ENCODE peak calls at places on chromosomes 12 and 14, in five cellular contexts. D, B, Q, W and V are unnamed samples.

GRCh38 chr12:6607751-6608591 is 792 bp upstream of the CHD4 start:
- DNase-seq in D (peak; percentile 71), B (peak; percentile 92), Q (peak; percentile 73), W (peak; percentile 73), V (peak; percentile 41)

GRCh38 chr14:58620011-58620410 is 17.8 kb upstream of the DACT1 start:
- DNase-seq in D (no peak), B (no peak), Q (no peak), W (no peak), V (no peak)

GRCh38 chr14:100037351-100037750 is 27.9 kb upstream of the EVL start:
- DNase-seq in D (no peak), B (no peak), Q (peak; percentile 75), W (no peak), V (no peak)

GRCh38 chr12:79183003-79183402 is 318.4 kb downstream of the SYT1 start:
- DNase-seq in D (no peak), B (no peak), Q (no peak), W (no peak), V (no peak)

GRCh38 chr12:124709722-124710656 is 142.6 kb upstream of the NCOR2 start:
- DNase-seq in D (no peak), B (no peak), Q (peak; percentile 72), W (no peak), V (peak; percentile 61)

GRCh38 chr12:77402726-77403125 is 337.4 kb upstream of the E2F7 start:
- DNase-seq in D (no peak), B (no peak), Q (peak; percentile 40), W (no peak), V (peak; percentile 54)

GRCh38 chr12:12774791-12775190 is 10.7 kb upstream of the APOLD1 start:
- DNase-seq in D (no peak), B (no peak), Q (peak; percentile 31), W (no peak), V (no peak)

GRCh38 chr14:26444745-26445144 is 153.1 kb downstream of the NOVA1 start:
- DNase-seq in D (no peak), B (no peak), Q (peak; percentile 31), W (no peak), V (peak; percentile 21)

GRCh38 chr12:52792185-52793029 is 3.5 kb downstream of the KRT3 start:
- DNase-seq in D (no peak), B (no peak), Q (no peak), W (no peak), V (no peak)

GRCh38 chr12:62724947-62725447 is 210.0 kb downstream of the PPM1H start:
- DNase-seq in D (no peak), B (no peak), Q (peak; percentile 98), W (no peak), V (peak; percentile 92)

GRCh38 chr12:2092890-2093289 is 40.1 kb downstream of the CACNA1C start:
- DNase-seq in D (no peak), B (no peak), Q (no peak), W (no peak), V (no peak)

GRCh38 chr14:43031598-43031997 is 1424.9 kb downstream of the LRFN5 start:
- DNase-seq in D (no peak), B (no peak), Q (no peak), W (no peak), V (no peak)

GRCh38 chr12:52496590-52497071 is 3.6 kb upstream of the KRT6A start:
- DNase-seq in D (no peak), B (no peak), Q (peak; percentile 95), W (no peak), V (peak; percentile 67)

GRCh38 chr12:107900588-107900987 is 126.1 kb downstream of the ASCL4 start:
- DNase-seq in D (no peak), B (no peak), Q (no peak), W (no peak), V (no peak)

GRCh38 chr12:91952916-91953315 is 192.7 kb downstream of the BTG1 start:
- DNase-seq in D (no peak), B (no peak), Q (no peak), W (no peak), V (no peak)

GRCh38 chr12:113310489-113310888 is 24.4 kb downstream of the SLC8B1 start:
- DNase-seq in D (no peak), B (peak; percentile 26), Q (peak; percentile 28), W (no peak), V (no peak)

GRCh38 chr12:88784166-88784565 is 203.9 kb upstream of the KITLG start:
- DNase-seq in D (no peak), B (no peak), Q (no peak), W (no peak), V (no peak)

GRCh38 chr12:2610358-2610757 is 184.4 kb upstream of the FKBP4 start:
- DNase-seq in D (no peak), B (no peak), Q (no peak), W (no peak), V (no peak)

GRCh38 chr12:52826611-52827498 is 7.3 kb downstream of the KRT79 start:
- DNase-seq in D (no peak), B (no peak), Q (no peak), W (no peak), V (no peak)

GRCh38 chr12:2396448-2396871 is 343.7 kb downstream of the CACNA1C start:
- DNase-seq in D (no peak), B (no peak), Q (peak; percentile 62), W (no peak), V (peak; percentile 62)

GRCh38 chr14:30874120-30874998 is at the start of gene COCH:
- DNase-seq in D (peak; percentile 88), B (peak; percentile 87), Q (no peak), W (peak; percentile 92), V (no peak)

GRCh38 chr12:3698218-3698974 is 54.5 kb downstream of the CRACR2A start:
- DNase-seq in D (no peak), B (no peak), Q (peak; percentile 97), W (no peak), V (peak; percentile 92)

GRCh38 chr12:14948672-14949071 is 10.3 kb upstream of the ERP27 start:
- DNase-seq in D (peak; percentile 66), B (peak; percentile 95), Q (peak; percentile 66), W (peak; percentile 71), V (peak; percentile 81)

GRCh38 chr12:96398422-96399080 is 1.7 kb downstream of the CDK17 start:
- DNase-seq in D (peak; percentile 21), B (peak; percentile 31), Q (peak; percentile 49), W (peak; percentile 23), V (peak; percentile 51)

GRCh38 chr12:22525426-22525825 is 18.9 kb downstream of the C2CD5 start:
- DNase-seq in D (no peak), B (no peak), Q (peak; percentile 42), W (no peak), V (peak; percentile 12)

GRCh38 chr14:89721991-89722390 is 232.5 kb downstream of the EFCAB11 start:
- DNase-seq in D (no peak), B (no peak), Q (no peak), W (no peak), V (no peak)

GRCh38 chr14:68444449-68445168 is 348.3 kb downstream of the ZFP36L1 start:
- DNase-seq in D (no peak), B (no peak), Q (peak; percentile 70), W (no peak), V (peak; percentile 83)

GRCh38 chr12:98653866-98654493 is 8.9 kb downstream of the APAF1 start:
- DNase-seq in D (peak; percentile 55), B (peak; percentile 54), Q (peak; percentile 71), W (peak; percentile 68), V (peak; percentile 68)

GRCh38 chr14:76551116-76551515 is 175.2 kb downstream of the ESRRB start:
- DNase-seq in D (no peak), B (no peak), Q (no peak), W (no peak), V (no peak)

GRCh38 chr14:76550534-76550933 is 174.6 kb downstream of the ESRRB start:
- DNase-seq in D (no peak), B (peak; percentile 28), Q (peak; percentile 1), W (no peak), V (no peak)

GRCh38 chr14:76551906-76552305 is 176.0 kb downstream of the ESRRB start:
- DNase-seq in D (no peak), B (peak; percentile 7), Q (no peak), W (no peak), V (no peak)

GRCh38 chr14:76541594-76542219 is 165.8 kb downstream of the ESRRB start:
- DNase-seq in D (no peak), B (no peak), Q (no peak), W (no peak), V (no peak)

DNA sequence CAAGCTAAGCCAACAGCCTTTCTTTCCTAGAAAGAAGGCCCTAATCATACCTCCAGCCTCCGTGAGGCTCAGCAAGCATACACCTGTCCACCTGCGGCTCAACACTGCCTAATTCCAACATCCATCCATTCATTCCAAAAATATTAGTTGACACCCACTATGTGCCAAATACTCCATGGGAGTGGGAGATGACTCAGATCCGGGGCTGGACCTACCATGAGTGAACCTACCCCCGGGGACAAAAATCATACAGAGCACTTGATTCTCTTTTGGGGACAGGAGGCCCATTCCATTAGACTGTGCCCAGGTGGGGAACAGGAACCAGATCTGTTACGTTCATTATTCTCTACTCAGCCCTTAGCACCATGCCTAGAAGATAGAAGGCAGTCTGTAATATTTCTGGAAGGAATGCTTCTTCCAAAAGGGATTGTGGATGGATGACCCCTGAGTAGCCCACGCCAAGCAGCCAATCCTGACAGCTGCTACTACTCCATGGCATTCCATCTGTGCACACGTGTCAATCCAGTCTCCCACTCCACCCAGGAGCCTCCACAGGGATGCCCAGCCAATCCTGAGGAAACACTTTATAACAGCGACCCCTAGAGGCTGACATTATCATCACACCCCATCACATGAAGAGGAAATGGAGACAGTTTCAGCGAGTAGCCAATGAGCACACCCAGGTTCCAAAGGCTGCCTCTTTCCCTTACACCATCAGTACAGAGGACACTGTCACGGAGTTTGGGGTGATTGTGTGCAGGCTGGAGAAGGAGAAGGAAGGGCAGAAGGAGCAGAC is 170.7 kb downstream of the ESRRB start:
- DNase-seq in D (peak; percentile 62), B (peak; percentile 30), Q (peak; percentile 16), W (peak; percentile 53), V (no peak)
- TF ChIP-seq CTCF in D (peak; percentile 36), B (peak; percentile 56), Q (peak; percentile 53), W (peak; percentile 25), V (peak; percentile 40)

DNA sequence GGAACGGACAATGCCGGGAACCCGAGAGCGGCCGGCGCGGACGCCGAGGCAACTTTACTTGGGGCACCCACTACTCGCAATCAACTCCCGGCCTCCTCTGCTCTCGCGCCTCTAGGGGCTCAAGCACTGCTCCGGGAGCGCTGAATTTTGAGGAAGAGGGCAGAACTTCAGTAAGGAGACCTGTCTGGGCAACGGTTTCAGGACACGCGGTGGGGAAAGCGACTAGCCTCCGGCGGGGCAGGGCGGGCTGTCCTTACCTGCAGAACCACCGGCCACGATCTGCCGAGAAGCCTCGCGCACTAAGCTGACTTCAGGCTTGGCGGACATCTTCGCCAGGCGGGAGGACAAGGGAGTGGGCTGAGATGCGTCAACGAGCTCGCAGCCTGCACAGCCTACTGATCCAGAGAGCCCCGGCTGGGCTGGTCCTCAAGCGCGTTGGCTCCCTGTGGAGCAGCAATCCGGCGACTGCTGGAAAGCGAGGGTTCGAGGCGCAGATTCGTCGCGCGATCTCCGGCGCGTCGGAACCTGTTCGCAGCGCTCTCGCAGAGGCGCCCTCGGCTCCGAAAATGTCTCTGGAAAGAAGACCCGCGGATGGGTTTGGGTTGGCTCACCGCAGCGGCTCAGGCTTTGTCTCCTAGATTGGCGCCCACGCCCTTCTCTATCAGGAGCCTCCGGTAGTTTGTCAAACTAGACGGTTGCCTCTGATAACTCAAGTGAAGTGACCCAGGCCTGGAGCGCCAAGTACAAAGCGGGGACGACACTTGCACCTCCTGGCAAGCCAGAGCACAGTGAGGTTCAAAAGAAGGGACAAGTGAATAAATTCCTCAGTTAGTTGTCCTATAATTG is at the start of gene SLC25A21:
- DNase-seq in D (no peak), B (no peak), Q (peak; percentile 80), W (no peak), V (peak; percentile 89)
- TF ChIP-seq CTCF in D (no peak), B (no peak), Q (no peak), W (no peak), V (peak; percentile 15)

GRCh38 chr12:68665016-68665569 is 21.7 kb upstream of the NUP107 start:
- DNase-seq in D (no peak), B (no peak), Q (no peak), W (no peak), V (no peak)
- TF ChIP-seq CTCF in D (no peak), B (no peak), Q (no peak), W (no peak), V (no peak)

GRCh38 chr14:28609228-28609828 is 157.3 kb upstream of the FOXG1 start:
- DNase-seq in D (no peak), B (peak; percentile 41), Q (peak; percentile 68), W (peak; percentile 10), V (peak; percentile 81)
- TF ChIP-seq CTCF in D (peak; percentile 56), B (peak; percentile 64), Q (peak; percentile 98), W (peak; percentile 34), V (peak; percentile 92)